ENCODE peak calls at places on chromosomes 5 and 9, in four cellular contexts. L is retina; V is AG09319; C is activated naive CD8-positive, alpha-beta T cell treated with anti-CD3 and anti-CD28 coated beads, Interleukin-2, amount 10 ng/mL, durations not matched to agents 7 days and 5 days. Y is an unnamed sample.

GRCh38 chr5:59360130-59360555 is 533.4 kb downstream of the PDE4D start:
- DNase-seq in C (no peak), L (peak), V (no peak), Y (no peak)

GRCh38 chr9:95071450-95071849 is 246.1 kb downstream of the FANCC start:
- DNase-seq in L (no peak), V (no peak), C (no peak), Y (no peak)

GRCh38 chr9:135898634-135899407 is 8.5 kb downstream of the CAMSAP1 start:
- DNase-seq in L (no peak), C (peak), V (peak), Y (peak)

GRCh38 chr5:159038907-159039306 is 60.8 kb downstream of the EBF1 start:
- DNase-seq in C (no peak), V (peak), L (no peak), Y (peak)

GRCh38 chr9:98144076-98144475 is 25.1 kb upstream of the TRIM14 start:
- DNase-seq in L (no peak), V (no peak), C (no peak), Y (no peak)

GRCh38 chr9:7216004-7216821 is 458.4 kb downstream of the KDM4C start:
- DNase-seq in V (no peak), L (no peak), C (peak), Y (peak)

GRCh38 chr5:67303356-67303755 is 106.8 kb upstream of the CD180 start:
- DNase-seq in C (no peak), V (no peak), L (no peak), Y (no peak)

GRCh38 chr9:134433101-134433500 is 106.8 kb downstream of the RXRA start:
- DNase-seq in L (no peak), V (no peak), C (no peak), Y (no peak)

GRCh38 chr5:95728494-95729114 is 2.5 kb upstream of the RHOBTB3 start:
- DNase-seq in C (no peak), L (no peak), V (no peak), Y (no peak)

GRCh38 chr9:105065119-105066088 is 137.4 kb upstream of the ABCA1 start:
- DNase-seq in V (no peak), C (no peak), L (no peak), Y (no peak)

GRCh38 chr5:67063791-67064190 is 132.8 kb downstream of the CD180 start:
- DNase-seq in C (no peak), L (no peak), V (no peak), Y (no peak)

Y was measured in stromal cell of bone marrow.